ENCODE peak calls at places on chromosomes 4 and X, in ten cellular contexts. K is neural crest cell, Q is epithelial cell of esophagus, H is mesothelial cell of epicardium, J is PC-3, T is IMR-90, R is H9, N is B cell, S is OCI-LY7, A is stomach. F is an unnamed sample.

GRCh38 chr4:69546121-69546520 is 50.4 kb upstream of the UGT2B4 start:
- DNase-seq in Q (peak), K (no peak), N (no peak), A (no peak), J (peak), R (no peak), S (no peak), H (no peak), T (no peak), F (no peak)

GRCh38 chr4:24655971-24656370 is 71.6 kb upstream of the DHX15 start:
- DNase-seq in H (no peak), N (no peak), R (no peak), T (no peak), K (no peak), A (no peak), Q (no peak), S (no peak), J (peak), F (no peak)

GRCh38 chrX:143664302-143664701 is 28.4 kb upstream of the SLITRK4 start:
- DNase-seq in N (no peak), T (no peak), A (no peak), H (no peak), S (peak), K (peak), J (peak), Q (peak), R (no peak), F (no peak)

GRCh38 chr4:169151671-169152070 is 119.1 kb downstream of the SH3RF1 start:
- DNase-seq in N (no peak), J (peak), A (no peak), K (no peak), S (no peak), Q (no peak), T (peak), R (no peak), H (no peak), F (no peak)

GRCh38 chr4:87492617-87493016 is 36.6 kb downstream of the SPARCL1 start:
- DNase-seq in A (no peak), S (no peak), Q (no peak), K (no peak), H (no peak), N (no peak), J (no peak), R (no peak), T (no peak), F (no peak)

GRCh38 chr4:53619431-53619830 is 28.1 kb upstream of the LNX1 start:
- DNase-seq in H (no peak), A (no peak), K (no peak), R (no peak), N (no peak), S (no peak), J (no peak), T (no peak), Q (peak), F (no peak)

GRCh38 chr4:24969486-24969885 is 56.6 kb upstream of the CCDC149 start:
- DNase-seq in A (no peak), K (no peak), T (no peak), N (no peak), Q (no peak), J (no peak), H (no peak), R (no peak), S (no peak), F (no peak)

GRCh38 chr4:168197926-168198325 is 105.6 kb downstream of the ANXA10 start:
- DNase-seq in N (no peak), A (no peak), S (no peak), R (no peak), H (no peak), Q (peak), K (no peak), J (no peak), T (peak), F (no peak)

GRCh38 chrX:153724252-153725038 is at the start of the genes ABCD1 and BCAP31:
- DNase-seq in K (peak), A (peak), N (peak), S (peak), Q (peak), J (peak), T (peak), R (peak), H (peak), F (peak)

GRCh38 chrX:75038925-75039324 is 113.7 kb upstream of the NEXMIF start:
- DNase-seq in Q (peak), N (no peak), R (no peak), S (peak), H (no peak), J (peak), T (peak), A (no peak), K (no peak), F (no peak)

GRCh38 chrX:83160096-83160495 is 348.0 kb upstream of the POU3F4 start:
- DNase-seq in K (no peak), Q (no peak), S (no peak), J (no peak), N (no peak), A (no peak), T (no peak), R (no peak), H (no peak), F (no peak)

GRCh38 chrX:15854712-15855561 is at the start of gene AP1S2:
- DNase-seq in J (peak), K (peak), N (peak), R (peak), A (peak), T (peak), H (peak), Q (peak), S (peak), F (peak)

GRCh38 chr4:149980941-149981340 is 97.3 kb upstream of the DCLK2 start:
- DNase-seq in N (no peak), A (peak), S (peak), H (no peak), J (peak), T (peak), R (no peak), Q (peak), K (peak), F (no peak)

GRCh38 chr4:184368731-184369130 is 105.6 kb downstream of the IRF2 start:
- DNase-seq in Q (no peak), S (no peak), R (peak), N (no peak), T (no peak), A (no peak), J (no peak), K (no peak), H (no peak), F (no peak)

GRCh38 chrX:96889726-96890125 is 6.0 kb downstream of the RPA4 start:
- DNase-seq in S (no peak), Q (no peak), T (no peak), N (no peak), H (no peak), K (no peak), R (no peak), J (no peak), A (no peak), F (no peak)

GRCh38 chrX:100491174-100491573 is 81.1 kb upstream of the PCDH19 start:
- DNase-seq in K (no peak), N (no peak), T (no peak), J (no peak), H (no peak), Q (no peak), A (no peak), S (no peak), R (no peak), F (no peak)

GRCh38 chr4:1249731-1250526 is 999 bp upstream of the CTBP1 start:
- DNase-seq in N (peak), H (no peak), R (peak), Q (peak), T (no peak), K (no peak), J (peak), S (no peak), A (no peak), F (peak)

GRCh38 chr4:175106301-175106700 is 188.1 kb downstream of the ADAM29 start:
- DNase-seq in N (no peak), S (no peak), Q (no peak), K (no peak), J (peak), R (no peak), T (no peak), H (no peak), A (no peak), F (no peak)

GRCh38 chrX:124249345-124249744 is 83.1 kb upstream of the TEX13D start:
- DNase-seq in A (no peak), T (no peak), J (no peak), N (no peak), S (no peak), Q (no peak), K (no peak), H (no peak), R (no peak), F (no peak)

GRCh38 chrX:107880054-107880610 is 54.5 kb downstream of the MID2 start:
- DNase-seq in T (no peak), K (no peak), J (peak), R (no peak), A (no peak), Q (peak), N (no peak), S (no peak), H (no peak), F (no peak)

GRCh38 chrX:40446927-40447326 is 133.8 kb upstream of the ATP6AP2 start:
- DNase-seq in A (peak), S (no peak), N (no peak), R (no peak), Q (no peak), H (no peak), J (no peak), T (no peak), K (no peak), F (no peak)

GRCh38 chrX:111098874-111099273 is 2.9 kb downstream of the PAK3 start:
- DNase-seq in S (peak), R (peak), K (peak), N (peak), Q (peak), J (peak), T (peak), H (peak), A (peak), F (no peak)

GRCh38 chrX:21487832-21488231 is 113.6 kb downstream of the CNKSR2 start:
- DNase-seq in H (no peak), A (no peak), T (peak), Q (peak), K (no peak), R (no peak), J (peak), S (no peak), N (no peak), F (no peak)

GRCh38 chr4:76641758-76642157 is 206.7 kb downstream of the SHROOM3 start:
- DNase-seq in K (no peak), T (no peak), H (no peak), A (no peak), Q (no peak), N (no peak), J (no peak), R (no peak), S (no peak), F (no peak)

GRCh38 chr4:17544205-17544604 is 29.2 kb downstream of the CLRN2 start:
- DNase-seq in R (peak), N (no peak), K (peak), J (peak), S (no peak), T (no peak), Q (peak), A (no peak), H (no peak), F (no peak)

GRCh38 chrX:40852573-40852972 is 117.2 kb upstream of the MED14 start:
- DNase-seq in A (no peak), J (no peak), T (no peak), R (peak), K (no peak), H (no peak), N (no peak), Q (no peak), S (no peak), F (no peak)

GRCh38 chrX:119635179-119635578 is 29.0 kb upstream of the NKRF start:
- DNase-seq in J (no peak), A (no peak), S (no peak), N (no peak), Q (no peak), K (no peak), T (no peak), R (no peak), H (no peak), F (no peak)

GRCh38 chr4:123547167-123547817 is 150.7 kb downstream of the SPRY1 start:
- DNase-seq in J (peak), R (peak), A (peak), H (peak), T (no peak), K (no peak), Q (peak), S (no peak), N (no peak), F (peak)

GRCh38 chrX:129613596-129613995 is 41.2 kb downstream of the APLN start:
- DNase-seq in S (no peak), R (no peak), Q (peak), N (no peak), A (no peak), H (no peak), J (peak), K (no peak), T (no peak), F (no peak)

GRCh38 chrX:12080265-12080664 is 58.0 kb upstream of the FRMPD4 start:
- DNase-seq in S (peak), A (no peak), H (no peak), N (no peak), T (peak), J (peak), K (no peak), Q (peak), R (peak), F (no peak)

GRCh38 chrX:100328342-100328741 is 81.7 kb downstream of the PCDH19 start:
- DNase-seq in R (no peak), J (no peak), A (no peak), N (no peak), K (no peak), Q (no peak), T (no peak), S (no peak), H (no peak), F (no peak)

GRCh38 chrX:2707334-2707760 is 16.3 kb downstream of the CD99 start:
- DNase-seq in T (peak), S (peak), K (no peak), N (peak), A (peak), H (no peak), R (peak), Q (peak), J (peak), F (no peak)

DNA sequence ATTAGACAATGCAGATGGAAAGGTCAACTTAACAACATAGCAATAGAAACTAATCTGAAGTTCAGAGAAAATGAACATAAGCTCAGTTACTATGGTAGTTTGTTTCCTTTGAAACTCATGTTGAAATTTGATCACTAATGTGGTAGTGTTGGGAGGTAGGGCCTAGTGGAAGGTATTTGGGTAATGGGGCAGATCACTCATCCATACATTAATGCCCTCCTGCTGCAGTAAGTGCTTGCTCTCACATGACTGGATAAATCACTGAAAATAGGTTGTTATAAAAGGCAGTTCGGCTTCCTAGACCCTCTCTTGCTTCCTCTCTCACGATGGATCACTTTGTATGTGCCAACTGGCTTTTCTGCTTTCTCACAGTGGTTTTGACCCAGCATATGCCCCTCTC is 567.4 kb upstream of the GALNT7 start:
- DNase-seq in R (no peak), H (no peak), J (peak), Q (no peak), N (no peak), T (no peak), K (no peak), S (no peak), A (no peak), F (no peak)
- TF ChIP-seq CTCF in R (no peak), H (no peak), J (no peak), Q (no peak), N (no peak), T (no peak), K (no peak), S (no peak), A (no peak), F (no peak)

DNA sequence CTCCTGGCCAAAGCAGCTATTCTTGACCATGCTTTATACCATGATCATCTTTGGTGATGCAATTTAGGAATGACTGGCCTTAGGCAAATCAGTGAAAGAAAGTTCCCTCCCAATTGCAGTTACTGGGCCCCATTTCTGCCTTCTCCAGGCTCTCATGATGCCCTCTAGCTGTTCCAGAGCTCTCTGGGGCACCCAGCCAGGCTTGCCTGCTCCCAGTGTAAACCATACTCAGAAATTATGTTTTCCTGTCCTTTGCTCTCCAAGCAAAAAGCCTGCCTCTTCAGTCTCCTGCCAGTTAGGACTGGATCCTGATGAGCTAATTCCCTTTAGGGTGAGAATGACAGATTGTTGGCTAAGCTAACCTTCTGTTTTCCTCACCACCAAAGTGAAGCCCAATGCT is 85.3 kb upstream of the RBPJ start:
- DNase-seq in Q (peak), J (peak), H (no peak), K (no peak), N (no peak), A (peak), S (no peak), R (no peak), T (peak), F (no peak)
- TF ChIP-seq CTCF in Q (peak), J (peak), H (no peak), K (no peak), N (no peak), A (no peak), S (no peak), R (no peak), T (no peak), F (no peak)

DNA sequence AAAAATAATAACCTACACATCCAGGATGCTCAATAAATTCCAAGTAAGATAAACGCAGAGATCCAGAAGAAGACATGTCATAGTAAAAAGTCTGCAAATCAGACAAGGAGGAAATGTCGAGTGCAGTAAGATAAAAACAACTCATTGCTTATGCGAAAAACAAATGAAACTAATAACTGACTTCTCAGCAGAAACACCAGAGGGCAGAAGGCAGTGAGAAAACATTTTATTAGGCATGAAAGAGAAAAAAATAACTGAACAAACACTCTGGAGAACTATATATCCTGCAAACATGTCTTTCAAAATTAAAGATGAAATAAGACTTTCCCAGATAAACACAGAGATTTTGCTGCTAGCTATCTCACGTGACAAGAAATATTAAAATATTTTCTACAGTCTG is 201.3 kb upstream of the CTSO start:
- DNase-seq in J (peak), T (no peak), N (no peak), S (no peak), Q (no peak), A (no peak), H (no peak), R (no peak), K (no peak), F (no peak)
- TF ChIP-seq CTCF in J (peak), T (no peak), N (no peak), S (no peak), Q (peak), A (no peak), H (no peak), R (peak), K (peak), F (peak)

DNA sequence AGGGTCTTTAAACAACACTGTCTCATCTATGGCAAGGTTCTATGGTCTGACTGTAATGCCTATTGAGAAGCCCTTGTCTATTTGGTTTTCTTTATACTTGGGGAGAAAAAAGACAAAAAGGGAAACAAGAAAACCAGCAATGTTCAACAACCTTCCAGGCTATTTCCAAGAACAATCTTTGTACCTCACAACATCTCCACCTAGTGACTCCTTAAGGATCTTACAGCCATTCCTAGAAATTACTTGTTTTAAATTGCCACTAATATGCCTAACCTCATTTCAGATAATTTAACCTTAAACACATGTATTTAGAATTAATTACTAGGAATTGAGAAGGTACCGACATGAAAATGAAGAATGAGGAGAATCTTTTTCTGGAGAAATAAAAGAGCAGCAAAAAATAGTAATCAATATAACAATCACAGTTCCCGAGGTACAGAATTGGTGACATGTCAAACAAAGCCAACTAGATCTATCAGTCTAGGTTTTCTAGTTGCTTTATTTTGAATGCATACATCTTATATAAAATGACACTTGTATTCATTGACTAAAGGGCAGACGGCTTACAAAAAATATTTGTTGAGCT is 1.6 kb upstream of the RBM46 start:
- DNase-seq in K (no peak), H (no peak), S (peak), N (no peak), Q (peak), T (peak), A (no peak), J (peak), R (no peak), F (no peak)
- TF ChIP-seq CTCF in K (peak), H (no peak), S (peak), N (no peak), Q (peak), T (peak), A (peak), J (peak), R (peak), F (peak)

GRCh38 chr4:89438102-89438831 is 130.7 kb upstream of the GPRIN3 start:
- DNase-seq in R (peak), S (peak), A (peak), K (no peak), Q (peak), T (peak), H (no peak), J (peak), N (peak), F (no peak)
- TF ChIP-seq CTCF in R (peak), S (peak), A (no peak), K (peak), Q (peak), T (peak), H (peak), J (peak), N (peak), F (peak)

GRCh38 chr4:78075986-78076385 is 18.9 kb downstream of the FRAS1 start:
- DNase-seq in J (no peak), R (no peak), T (no peak), S (no peak), Q (no peak), H (no peak), A (no peak), K (no peak), N (no peak), F (no peak)
- TF ChIP-seq CTCF in J (no peak), R (no peak), T (no peak), S (no peak), Q (no peak), H (no peak), A (no peak), K (no peak), N (no peak), F (no peak)

GRCh38 chr4:111475001-111475400 is 670.3 kb upstream of the FAM241A start:
- DNase-seq in A (no peak), R (peak), Q (peak), N (no peak), K (peak), H (no peak), T (peak), J (peak), S (no peak), F (no peak)
- TF ChIP-seq CTCF in A (no peak), R (peak), Q (peak), N (no peak), K (peak), H (peak), T (peak), J (peak), S (peak), F (peak)

F was measured in type B pancreatic cell.